ENCODE peak calls at places on chromosomes 13 and 19, in eight cellular contexts. Z is cardiac muscle cell, M is fibroblast of lung, I is HFFc6, W is IMR-90, G is GM20000, T is A549, F is nephron progenitor cell. Y is an unnamed sample.

GRCh38 chr13:110455941-110456340 is 105.6 kb downstream of the RAB20 start:
- DNase-seq in T (peak; percentile 73), W (peak; percentile 61), F (peak; percentile 75), M (peak; percentile 71), I (peak; percentile 56), G (peak; percentile 94), Z (peak; percentile 80), Y (peak; percentile 83)

GRCh38 chr19:30666301-30666803 is 294.2 kb downstream of the ZNF536 start:
- DNase-seq in F (peak; percentile 81), T (peak; percentile 66), M (no peak), Z (peak; percentile 69), I (peak; percentile 10), G (peak; percentile 56), W (peak; percentile 13), Y (peak; percentile 58)

GRCh38 chr19:16076154-16076957 is at the start of gene TPM4:
- DNase-seq in I (peak; percentile 92), F (peak; percentile 83), Z (peak; percentile 94), G (peak; percentile 92), M (peak; percentile 94), W (peak; percentile 96), T (peak; percentile 65), Y (peak; percentile 93)

GRCh38 chr13:100668408-100668807 is 6.2 kb downstream of the TMTC4 start:
- DNase-seq in I (no peak), W (peak; percentile 17), M (peak; percentile 91), F (no peak), T (no peak), Z (no peak), G (no peak), Y (no peak)

GRCh38 chr19:36916991-36917390 is 859 bp downstream of the ZNF568 start:
- DNase-seq in I (peak; percentile 0), G (no peak), T (no peak), W (peak; percentile 33), F (no peak), M (peak; percentile 57), Z (peak; percentile 6), Y (peak; percentile 8)

GRCh38 chr19:1421958-1422305 is 14.5 kb downstream of the DAZAP1 start:
- DNase-seq in F (no peak), W (no peak), I (no peak), G (no peak), M (no peak), T (no peak), Z (no peak), Y (no peak)

GRCh38 chr19:787551-787950 is 9.7 kb upstream of the PTBP1 start:
- DNase-seq in W (no peak), M (no peak), Z (no peak), F (no peak), I (no peak), T (no peak), G (no peak), Y (no peak)

GRCh38 chr13:25172303-25172630 is 179 bp upstream of the AMER2 start:
- DNase-seq in M (no peak), T (no peak), G (no peak), F (no peak), W (no peak), I (no peak), Z (no peak), Y (no peak)

GRCh38 chr19:2051771-2052704 is 994 bp upstream of the MKNK2 start:
- DNase-seq in I (no peak), T (no peak), G (no peak), M (no peak), Z (no peak), W (no peak), F (no peak), Y (peak; percentile 86)

GRCh38 chr19:16369664-16370576 is 45.3 kb downstream of the KLF2 start:
- DNase-seq in I (no peak), T (no peak), G (no peak), W (no peak), F (no peak), M (no peak), Z (no peak), Y (peak; percentile 58)

GRCh38 chr19:12801466-12802266 is at the start of the genes PRDX2 and THSD8:
- DNase-seq in Z (peak; percentile 91), T (no peak), W (peak; percentile 65), M (peak; percentile 71), G (peak; percentile 87), I (no peak), F (peak; percentile 88), Y (peak; percentile 81)

GRCh38 chr13:31053098-31053497 is 108.6 kb downstream of the HSPH1 start:
- DNase-seq in T (no peak), W (peak; percentile 37), F (no peak), Z (no peak), I (no peak), M (peak; percentile 59), G (no peak), Y (no peak)

GRCh38 chr13:112606125-112607001 is 18.4 kb upstream of the TUBGCP3 start:
- DNase-seq in W (peak; percentile 78), I (peak; percentile 84), M (peak; percentile 80), G (peak; percentile 94), Z (peak; percentile 93), F (peak; percentile 98), T (peak; percentile 53), Y (peak; percentile 90)

GRCh38 chr13:93903909-93904308 is 575.6 kb downstream of the DCT start:
- DNase-seq in Z (no peak), T (no peak), W (peak; percentile 83), I (no peak), M (peak; percentile 67), G (no peak), F (no peak), Y (no peak)

DNA sequence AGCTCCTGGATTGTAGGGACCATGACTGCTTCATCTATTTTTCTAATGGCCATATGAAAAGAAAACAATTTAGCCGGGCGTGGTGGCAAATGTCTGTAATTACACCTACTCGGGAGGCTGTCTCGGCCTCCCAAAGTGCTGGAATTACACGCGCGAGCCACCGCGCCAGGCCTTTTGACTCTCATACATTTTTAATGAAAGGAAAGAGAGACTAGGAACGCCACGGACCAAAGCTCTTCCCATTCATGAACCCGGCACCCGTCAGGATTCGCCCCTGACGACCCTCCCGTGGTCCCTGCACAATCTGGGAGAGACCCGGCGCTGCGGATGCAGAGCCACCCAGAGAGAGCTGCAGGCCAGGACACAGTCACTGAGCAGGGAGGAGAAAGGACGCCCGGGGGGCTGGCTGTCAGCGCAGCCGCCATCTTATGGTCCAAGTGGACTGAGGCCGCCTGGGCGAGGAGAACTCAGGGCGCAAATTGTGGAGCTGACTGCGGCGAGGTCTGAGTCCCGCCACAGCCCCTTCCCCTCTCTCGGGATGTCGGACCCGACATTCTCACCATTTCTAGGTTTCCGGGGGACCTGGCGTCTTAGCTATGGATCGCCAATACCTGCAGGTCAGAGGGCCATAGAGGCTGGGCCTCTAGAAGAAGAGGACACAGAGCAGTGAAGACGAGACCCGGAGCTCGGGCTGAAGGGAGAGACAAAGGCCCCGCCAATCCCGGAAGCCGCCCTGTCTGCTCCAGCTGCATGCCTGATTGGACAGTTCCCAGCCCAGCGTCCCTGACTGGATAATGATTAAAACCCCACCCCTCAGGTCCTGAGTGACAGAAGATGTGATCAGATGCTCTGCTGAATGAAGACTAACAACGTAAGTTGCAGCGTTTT is at the start of gene ZNF681:
- DNase-seq in G (peak; percentile 80), T (peak; percentile 8), W (peak; percentile 83), M (peak; percentile 92), F (peak; percentile 73), Z (peak; percentile 92), I (peak; percentile 86), Y (peak; percentile 94)
- TF ChIP-seq CTCF in G (no peak), T (no peak), W (no peak), M (no peak), F (peak; percentile 9), Z (peak; percentile 10), I (peak; percentile 56), Y (peak; percentile 51)

DNA sequence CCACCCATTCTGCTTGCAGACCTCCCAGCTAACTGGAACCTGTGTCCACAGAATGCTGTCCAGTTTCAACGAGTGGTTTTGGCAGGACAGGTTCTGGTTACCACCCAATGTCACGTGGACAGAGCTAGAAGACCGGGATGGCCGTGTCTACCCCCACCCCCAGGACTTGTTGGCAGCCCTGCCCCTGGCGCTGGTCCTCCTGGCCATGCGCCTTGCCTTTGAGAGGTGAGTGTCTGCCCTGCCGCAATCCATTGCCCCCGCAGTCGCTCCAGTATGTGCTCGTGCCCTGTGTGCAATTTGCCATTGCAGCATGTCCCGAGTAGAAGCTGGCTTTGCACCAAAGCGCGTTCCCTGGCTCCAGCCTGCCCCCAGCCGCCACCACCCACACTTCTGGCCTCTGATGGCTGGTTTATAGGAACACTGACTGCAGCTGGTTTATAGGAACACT is 41.9 kb downstream of the CERS4 start:
- DNase-seq in M (peak; percentile 55), I (no peak), T (no peak), W (peak; percentile 11), G (no peak), F (no peak), Z (no peak), Y (no peak)
- TF ChIP-seq CTCF in M (peak; percentile 10), I (no peak), T (no peak), W (no peak), G (no peak), F (no peak), Z (peak; percentile 11), Y (no peak)

GRCh38 chr19:38211206-38211605 is 12.8 kb downstream of the DPF1 start:
- DNase-seq in I (no peak), Z (no peak), W (no peak), T (no peak), G (no peak), F (peak; percentile 45), M (no peak), Y (no peak)
- TF ChIP-seq CTCF in I (peak; percentile 55), Z (no peak), W (no peak), T (no peak), G (no peak), F (peak; percentile 25), M (peak; percentile 15), Y (no peak)

DNA sequence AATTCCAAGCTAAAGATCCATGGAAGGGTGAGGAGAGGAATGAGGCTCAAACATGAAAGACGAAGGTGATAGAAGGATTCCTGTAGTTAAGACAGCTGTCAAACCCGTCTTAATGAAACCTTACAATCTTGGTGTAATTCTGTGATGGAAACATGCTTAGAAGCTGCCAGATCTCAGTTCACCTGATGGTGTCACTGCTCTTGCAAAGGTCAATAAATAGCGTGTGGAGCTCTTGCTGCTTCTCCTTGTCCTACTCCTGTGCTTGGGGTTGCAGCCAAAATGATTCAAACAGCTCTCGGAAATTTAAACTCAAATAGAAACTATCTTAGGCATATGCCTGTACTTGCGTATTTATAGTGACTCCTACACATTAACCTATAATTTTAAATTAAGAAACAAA is 1705.0 kb downstream of the OLFM4 start:
- DNase-seq in I (no peak), M (no peak), Z (peak; percentile 24), T (no peak), W (no peak), F (no peak), G (no peak), Y (no peak)
- TF ChIP-seq CTCF in I (no peak), M (no peak), Z (no peak), T (no peak), W (no peak), F (no peak), G (no peak), Y (no peak)